ENCODE peak calls at places on chromosome 9, in five cellular contexts. V, B, H, Z and P are unnamed samples.

GRCh38 chr9:123437201-123437600 is 81.2 kb downstream of the CRB2 start:
- DNase-seq in V (no peak), Z (no peak), B (no peak), H (no peak), P (peak; percentile 66)

GRCh38 chr9:95605826-95606555 is 89.2 kb upstream of the PTCH1 start:
- DNase-seq in H (no peak), V (no peak), Z (no peak), B (no peak), P (no peak)

GRCh38 chr9:104872959-104873850 is 54.8 kb downstream of the ABCA1 start:
- DNase-seq in V (no peak), Z (peak; percentile 32), B (peak; percentile 28), H (peak; percentile 43), P (peak; percentile 65)

GRCh38 chr9:69964446-69964845 is 79.2 kb upstream of the MAMDC2 start:
- DNase-seq in V (no peak), B (no peak), H (no peak), Z (no peak), P (no peak)

GRCh38 chr9:134425815-134426214 is 99.6 kb downstream of the RXRA start:
- DNase-seq in Z (no peak), B (no peak), V (no peak), H (no peak), P (no peak)

GRCh38 chr9:38335686-38336085 is 56.8 kb upstream of the ALDH1B1 start:
- DNase-seq in H (no peak), V (no peak), Z (no peak), B (no peak), P (no peak)

GRCh38 chr9:3014164-3014563 is 170.3 kb upstream of the PUM3 start:
- DNase-seq in B (no peak), H (no peak), Z (no peak), V (no peak), P (no peak)

GRCh38 chr9:123326030-123326586 is 29.9 kb upstream of the CRB2 start:
- DNase-seq in H (no peak), V (no peak), B (no peak), Z (no peak), P (no peak)

GRCh38 chr9:98903938-98904560 is 39.7 kb upstream of the COL15A1 start:
- DNase-seq in Z (no peak), V (no peak), B (no peak), H (no peak), P (no peak)

DNA sequence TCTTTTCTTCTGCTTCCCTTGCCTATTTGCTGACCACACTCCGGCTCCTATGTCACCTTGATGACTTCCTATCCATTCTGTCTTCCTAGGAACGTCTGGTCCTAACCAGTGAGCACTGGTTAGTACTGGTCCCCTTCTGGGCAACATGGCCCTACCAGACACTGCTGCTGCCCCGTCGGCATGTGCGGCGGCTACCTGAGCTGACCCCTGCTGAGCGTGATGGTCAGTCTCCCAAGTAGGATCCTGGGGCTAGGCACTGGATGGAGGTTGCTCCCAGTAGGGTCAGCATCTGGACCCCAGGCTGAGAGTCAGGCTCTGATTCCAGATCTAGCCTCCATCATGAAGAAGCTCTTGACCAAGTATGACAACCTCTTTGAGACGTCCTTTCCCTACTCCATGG is 2.2 kb downstream of the GALT start:
- DNase-seq in B (no peak), H (no peak), V (no peak), Z (no peak), P (no peak)
- H3K27ac ChIP-seq in B (no peak overlapping the region), H (no peak overlapping the region), V (no peak overlapping the region), Z (no peak overlapping the region), P (no peak overlapping the region)

GRCh38 chr9:138117101-138117750 is 239.6 kb downstream of the CACNA1B start:
- DNase-seq in H (no peak), Z (no peak), B (no peak), V (no peak), P (no peak)

GRCh38 chr9:138114501-138115245 is 237.1 kb downstream of the CACNA1B start:
- DNase-seq in V (no peak), Z (no peak), H (no peak), B (no peak), P (no peak)

GRCh38 chr9:138117836-138118235 is 240.3 kb downstream of the CACNA1B start:
- DNase-seq in H (no peak), Z (no peak), V (no peak), B (no peak), P (no peak)

GRCh38 chr9:138115506-138115905 is 237.9 kb downstream of the CACNA1B start:
- DNase-seq in V (no peak), H (no peak), Z (no peak), B (no peak), P (no peak)

DNA sequence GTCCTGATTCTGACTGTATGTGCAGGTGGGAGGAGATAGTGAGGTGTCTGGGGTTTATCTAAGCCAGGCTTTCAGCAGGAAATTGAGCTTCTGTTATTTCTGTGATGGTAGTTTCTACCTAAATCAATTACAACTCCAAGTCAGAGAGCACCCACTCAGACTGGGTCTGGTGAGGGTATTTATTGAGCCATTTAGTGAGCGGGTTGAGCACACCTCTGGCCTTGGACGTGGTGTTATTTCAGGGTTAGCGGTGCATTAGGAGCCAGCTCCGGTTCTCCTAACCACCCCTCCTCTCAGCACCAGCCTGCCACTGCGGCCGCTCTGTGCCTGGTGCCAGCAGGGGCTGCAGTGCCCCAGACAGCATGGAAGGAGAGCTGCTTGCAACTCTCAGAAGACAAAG is 238.9 kb downstream of the CACNA1B start:
- DNase-seq in H (no peak), B (no peak), Z (no peak), V (no peak), P (no peak)
- H3K9me3 ChIP-seq in H (no peaks in the 10 kb centered on the region), B (no peaks in the 10 kb centered on the region), Z (no peaks in the 10 kb centered on the region), V (no peaks in the 10 kb centered on the region), P (no peaks in the 10 kb centered on the region)

GRCh38 chr9:112780637-112781036 is 30.1 kb downstream of the SNX30 start:
- DNase-seq in Z (no peak), B (no peak), H (no peak), V (no peak), P (no peak)
- H3K27ac ChIP-seq in Z (no peak overlapping the region), B (no peak overlapping the region), H (no peak overlapping the region), V (no peak overlapping the region), P (no peak overlapping the region)

GRCh38 chr9:21836437-21837161 is 34.2 kb downstream of the MTAP start:
- DNase-seq in V (peak; percentile 94), B (no peak), Z (no peak), H (no peak), P (no peak)
- H3K9me3 ChIP-seq in V (no peaks in the 10 kb centered on the region), B (no peaks in the 10 kb centered on the region), Z (no peaks in the 10 kb centered on the region), H (no peaks in the 10 kb centered on the region), P (peaks cover 3% of the 10 kb centered on the region)

GRCh38 chr9:124794902-124795491 is 18.1 kb downstream of the OLFML2A start:
- DNase-seq in Z (no peak), H (no peak), B (no peak), V (peak; percentile 51), P (no peak)
- H3K27ac ChIP-seq in Z (no peak overlapping the region), H (peak overlapping the region; percentile 53), B (no peak overlapping the region), V (no peak overlapping the region), P (no peak overlapping the region)

GRCh38 chr9:137727716-137728115 is 108.9 kb downstream of the EHMT1 start:
- DNase-seq in B (no peak), Z (no peak), V (no peak), H (no peak), P (no peak)
- H3K9me3 ChIP-seq in B (no peaks in the 10 kb centered on the region), Z (no peaks in the 10 kb centered on the region), V (no peaks in the 10 kb centered on the region), H (peaks cover 6% of the 10 kb centered on the region), P (no peaks in the 10 kb centered on the region)

GRCh38 chr9:127790094-127790855 is 4.4 kb downstream of the CDK9 start:
- DNase-seq in V (no peak), Z (no peak), B (no peak), H (no peak), P (no peak)
- H3K27ac ChIP-seq in V (no peak overlapping the region), Z (no peak overlapping the region), B (no peak overlapping the region), H (no peak overlapping the region), P (no peak overlapping the region)